ENCODE peak calls at places on chromosomes 5 and 9, in ten cellular contexts. V, B, C, E, A, Z, M, O, K and H are unnamed samples.

GRCh38 chr5:180784497-180785097 is 18.0 kb downstream of the MGAT1 start:
- DNase-seq in V (peak), A (peak), O (peak), C (peak), B (peak), E (peak), M (peak), K (peak), Z (peak), H (no peak)

GRCh38 chr9:101434990-101435389 is 584 bp downstream of the ALDOB start:
- DNase-seq in V (no peak), A (no peak), M (no peak), O (no peak), K (no peak), B (no peak), C (no peak), E (no peak), Z (no peak), H (no peak)

GRCh38 chr9:3497406-3497805 is 28.4 kb downstream of the RFX3 start:
- DNase-seq in K (no peak), E (peak), V (no peak), M (no peak), O (no peak), B (peak), A (no peak), Z (no peak), C (no peak), H (no peak)

GRCh38 chr9:107336718-107337360 is 53.8 kb downstream of the RAD23B start:
- DNase-seq in C (no peak), A (peak), K (no peak), O (no peak), Z (no peak), B (peak), E (peak), M (no peak), V (no peak), H (no peak)

GRCh38 chr5:72441861-72442540 is 65.2 kb downstream of the ZNF366 start:
- DNase-seq in B (peak), M (no peak), V (no peak), K (no peak), C (no peak), A (peak), O (no peak), E (peak), Z (no peak), H (no peak)

GRCh38 chr5:91219803-91220371 is 163.2 kb downstream of the ARRDC3 start:
- DNase-seq in B (peak), V (peak), K (no peak), O (peak), M (no peak), Z (no peak), A (peak), E (peak), C (no peak), H (no peak)

GRCh38 chr9:133449760-133450159 is 10.0 kb upstream of the CACFD1 start:
- DNase-seq in E (peak), Z (no peak), M (peak), B (peak), V (no peak), O (no peak), A (no peak), K (no peak), C (no peak), H (no peak)

GRCh38 chr5:53397845-53398244 is 82.6 kb upstream of the FST start:
- DNase-seq in B (peak), A (peak), C (peak), M (no peak), V (no peak), Z (no peak), O (no peak), E (peak), K (no peak), H (no peak)

GRCh38 chr5:119449882-119450281 is 2.4 kb upstream of the HSD17B4 start:
- DNase-seq in O (no peak), C (no peak), A (no peak), M (no peak), V (no peak), B (no peak), K (no peak), Z (no peak), E (no peak), H (no peak)

GRCh38 chr9:17462869-17463464 is 115.9 kb upstream of the SH3GL2 start:
- DNase-seq in O (peak), V (peak), B (peak), M (no peak), E (peak), C (no peak), A (peak), K (peak), Z (peak), H (no peak)

GRCh38 chr9:21995652-21996275 is 1.2 kb downstream of the CDKN2B-AS1 start:
- DNase-seq in B (no peak), O (peak), A (peak), Z (no peak), V (peak), K (peak), E (peak), C (peak), M (peak), H (peak)

GRCh38 chr9:12464910-12465512 is 228.2 kb upstream of the TYRP1 start:
- DNase-seq in B (peak), A (peak), C (no peak), O (peak), K (no peak), M (no peak), E (peak), Z (peak), V (peak), H (no peak)

GRCh38 chr9:127612993-127613954 is 1.2 kb downstream of the STXBP1 start:
- DNase-seq in B (peak), K (peak), E (peak), M (peak), O (no peak), C (peak), V (peak), Z (peak), A (peak), H (peak)

GRCh38 chr5:36734422-36734821 is 128.0 kb downstream of the SLC1A3 start:
- DNase-seq in Z (no peak), E (peak), C (no peak), O (peak), B (peak), K (no peak), M (no peak), A (peak), V (peak), H (no peak)

GRCh38 chr5:108297042-108297596 is 84.8 kb downstream of the FBXL17 start:
- DNase-seq in V (no peak), B (no peak), K (no peak), Z (no peak), C (no peak), M (no peak), O (no peak), E (no peak), A (no peak), H (no peak)

GRCh38 chr5:16994576-16994975 is 58.5 kb upstream of the MYO10 start:
- DNase-seq in K (no peak), Z (no peak), E (no peak), O (no peak), B (no peak), C (no peak), M (no peak), V (no peak), A (no peak), H (no peak)

GRCh38 chr9:79357620-79358019 is 214.1 kb upstream of the TLE4 start:
- DNase-seq in A (no peak), E (no peak), V (no peak), K (no peak), C (peak), O (no peak), B (no peak), Z (no peak), M (no peak), H (no peak)

GRCh38 chr5:37893414-37894134 is 53.7 kb upstream of the GDNF start:
- DNase-seq in M (no peak), V (no peak), A (no peak), E (no peak), B (no peak), O (no peak), K (no peak), Z (no peak), C (no peak), H (no peak)

GRCh38 chr5:52776116-52776515 is 11.6 kb upstream of the ITGA1 start:
- DNase-seq in K (no peak), V (no peak), A (no peak), C (no peak), Z (no peak), O (no peak), M (no peak), E (no peak), B (no peak), H (no peak)

GRCh38 chr9:113876806-113877236 is 712 bp downstream of the ZNF618 start:
- DNase-seq in K (no peak), E (no peak), O (no peak), B (peak), A (no peak), M (no peak), C (no peak), V (no peak), Z (no peak), H (no peak)

GRCh38 chr5:115028557-115028956 is 141.2 kb downstream of the TRIM36 start:
- DNase-seq in O (no peak), E (no peak), M (no peak), A (no peak), B (no peak), Z (no peak), K (no peak), V (no peak), C (no peak), H (no peak)

GRCh38 chr9:108286807-108287206 is 569.0 kb downstream of the ACTL7B start:
- DNase-seq in V (no peak), E (no peak), Z (no peak), A (no peak), B (no peak), C (no peak), M (no peak), O (no peak), K (no peak), H (no peak)

GRCh38 chr9:136017813-136018190 is 56.6 kb upstream of the UBAC1 start:
- DNase-seq in O (no peak), B (no peak), Z (no peak), M (peak), C (peak), E (no peak), A (no peak), V (no peak), K (no peak), H (no peak)

GRCh38 chr5:88877826-88878225 is 5.2 kb downstream of the MEF2C start:
- DNase-seq in M (no peak), O (no peak), V (no peak), B (peak), Z (no peak), A (peak), E (no peak), C (no peak), K (no peak), H (no peak)

GRCh38 chr9:87868635-87869034 is 14.0 kb upstream of the SPATA31E1 start:
- DNase-seq in K (no peak), M (no peak), B (no peak), V (no peak), E (no peak), A (no peak), C (no peak), O (no peak), Z (no peak), H (no peak)

GRCh38 chr5:81182396-81183390 is 50.4 kb upstream of the CKMT2 start:
- DNase-seq in E (peak), A (no peak), K (no peak), C (no peak), Z (no peak), O (peak), M (no peak), B (peak), V (no peak), H (no peak)

GRCh38 chr9:113634597-113635515 is 171.3 kb downstream of the RGS3 start:
- DNase-seq in M (peak), B (no peak), C (no peak), V (no peak), K (no peak), O (no peak), Z (no peak), A (no peak), E (no peak), H (no peak)

GRCh38 chr5:21823588-21823987 is 1029.6 kb downstream of the CDH12 start:
- DNase-seq in A (peak), B (peak), V (no peak), E (peak), C (no peak), O (no peak), M (no peak), K (no peak), Z (no peak), H (no peak)

GRCh38 chr9:30913331-30913730 is 1471.1 kb upstream of the ACO1 start:
- DNase-seq in Z (no peak), B (no peak), V (no peak), O (no peak), E (no peak), K (peak), C (no peak), M (no peak), A (no peak), H (no peak)

GRCh38 chr9:96618209-96619108 is 1.2 kb downstream of the CDC14B start:
- DNase-seq in O (no peak), K (peak), M (no peak), B (peak), A (peak), Z (peak), E (peak), C (peak), V (peak), H (peak)

GRCh38 chr5:81893961-81894360 is 77.9 kb upstream of the ATG10 start:
- DNase-seq in M (no peak), V (no peak), O (no peak), E (no peak), Z (no peak), K (no peak), B (no peak), C (no peak), A (no peak), H (no peak)

GRCh38 chr5:81779125-81779934 is 28.4 kb upstream of the SSBP2 start:
- DNase-seq in O (peak), V (no peak), M (no peak), A (peak), B (no peak), Z (no peak), E (peak), K (no peak), C (peak), H (no peak)

GRCh38 chr5:148060881-148061280 is 2.9 kb upstream of the SPINK5 start:
- DNase-seq in K (no peak), Z (no peak), E (peak), C (no peak), O (no peak), V (no peak), A (no peak), M (no peak), B (peak), H (no peak)

GRCh38 chr5:143968071-143968878 is 156.3 kb downstream of the HMHB1 start:
- DNase-seq in B (peak), Z (no peak), V (peak), C (no peak), K (no peak), E (peak), O (peak), M (no peak), A (peak), H (no peak)

GRCh38 chr5:179113945-179114641 is 53.9 kb downstream of the ZNF354C start:
- DNase-seq in O (no peak), B (no peak), C (no peak), A (no peak), E (no peak), V (no peak), Z (no peak), K (no peak), M (no peak), H (no peak)

DNA sequence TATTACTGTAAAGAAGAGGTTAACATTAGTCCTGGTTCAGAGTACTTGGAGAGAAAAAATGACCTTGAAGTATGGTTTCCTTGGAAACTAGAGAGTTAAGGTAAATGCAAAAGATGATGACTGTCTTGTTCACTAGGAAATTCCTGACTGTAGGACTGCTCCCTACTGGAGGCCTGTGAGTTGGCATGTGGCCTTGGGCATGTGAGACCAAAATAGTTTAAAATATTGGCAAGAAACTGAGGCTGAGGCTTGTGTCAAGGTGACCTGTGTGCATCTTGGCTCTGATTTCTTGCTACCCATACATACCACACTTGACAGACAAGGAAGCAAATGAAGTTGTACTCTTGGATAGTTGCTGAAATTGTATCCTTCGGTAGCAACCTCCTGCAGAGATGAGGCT is 96.5 kb downstream of the TARS1 start:
- DNase-seq in O (no peak), E (no peak), V (no peak), C (no peak), M (no peak), A (no peak), B (no peak), K (no peak), Z (no peak), H (no peak)
- TF ChIP-seq CTCF in O (no peak), E (no peak), V (no peak), C (no peak), M (peak), A (no peak), B (no peak), K (no peak), Z (no peak), H (no peak)

DNA sequence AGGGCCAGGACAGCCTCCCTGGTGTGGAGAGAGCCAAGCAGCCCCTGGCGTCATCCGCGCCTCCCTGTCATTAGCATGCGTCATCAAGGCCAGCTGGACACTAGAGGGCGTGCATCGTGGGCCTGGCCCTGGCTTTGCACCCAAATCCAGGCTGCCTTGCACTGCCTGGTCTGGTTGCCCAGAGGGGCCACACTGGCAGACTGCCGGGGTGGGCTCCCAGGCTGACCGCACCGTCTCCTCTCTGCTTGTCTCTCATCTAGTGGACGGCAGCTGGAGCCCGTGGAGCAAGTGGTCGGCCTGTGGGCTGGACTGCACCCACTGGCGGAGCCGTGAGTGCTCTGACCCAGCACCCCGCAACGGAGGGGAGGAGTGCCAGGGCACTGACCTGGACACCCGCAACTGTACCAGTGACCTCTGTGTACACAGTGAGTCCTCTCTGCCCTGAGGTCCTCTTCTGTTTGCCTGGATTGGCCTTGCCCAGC is 29.0 kb downstream of the HK3 start:
- DNase-seq in C (no peak), O (peak), A (peak), Z (peak), V (peak), M (no peak), B (peak), K (no peak), E (peak), H (peak)
- TF ChIP-seq CTCF in C (peak), O (peak), A (no peak), Z (peak), V (peak), M (peak), B (peak), K (no peak), E (peak), H (peak)

GRCh38 chr9:111938427-111938800 is 41.8 kb downstream of the UGCG start:
- DNase-seq in E (no peak), K (no peak), B (no peak), M (no peak), Z (no peak), C (no peak), O (no peak), A (no peak), V (no peak), H (no peak)

GRCh38 chr9:111937781-111938426 is 41.3 kb downstream of the UGCG start:
- DNase-seq in O (peak), V (no peak), C (peak), B (peak), Z (no peak), A (peak), E (no peak), M (no peak), K (no peak), H (no peak)

GRCh38 chr9:111934747-111935146 is 38.1 kb downstream of the UGCG start:
- DNase-seq in E (no peak), V (no peak), O (no peak), A (no peak), M (no peak), B (no peak), C (no peak), K (no peak), Z (no peak), H (no peak)

GRCh38 chr9:111937301-111937700 is 40.7 kb downstream of the UGCG start:
- DNase-seq in E (no peak), C (no peak), Z (no peak), V (no peak), A (no peak), B (no peak), O (no peak), M (no peak), K (no peak), H (no peak)

DNA sequence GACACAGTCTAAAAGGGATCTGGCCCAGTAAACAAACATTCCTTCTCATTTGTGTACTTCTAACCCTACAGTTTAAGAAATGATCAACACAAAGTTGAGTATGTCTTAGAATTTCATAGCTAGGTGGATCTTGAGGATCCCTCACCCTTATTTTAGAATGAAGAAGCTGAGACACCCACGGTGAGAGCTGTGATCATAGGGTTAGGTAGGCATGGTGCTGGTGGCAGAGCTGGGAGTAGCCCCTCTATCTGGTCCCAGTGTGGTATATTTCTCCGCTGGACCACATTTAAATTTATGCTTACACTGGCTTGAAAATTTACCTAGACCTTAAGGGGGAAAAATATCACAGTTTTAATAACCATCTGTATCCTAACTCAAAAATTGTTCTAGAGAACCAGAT is 39.8 kb downstream of the UGCG start:
- DNase-seq in V (no peak), A (no peak), B (no peak), K (no peak), O (no peak), C (no peak), Z (no peak), E (no peak), M (no peak), H (no peak)
- TF ChIP-seq CTCF in V (no peak), A (no peak), B (no peak), K (no peak), O (no peak), C (no peak), Z (no peak), E (no peak), M (no peak), H (no peak)

GRCh38 chr5:44605926-44606325 is 202.8 kb upstream of the MRPS30 start:
- DNase-seq in E (no peak), O (no peak), B (no peak), Z (no peak), V (peak), M (no peak), K (no peak), A (no peak), C (no peak), H (no peak)

DNA sequence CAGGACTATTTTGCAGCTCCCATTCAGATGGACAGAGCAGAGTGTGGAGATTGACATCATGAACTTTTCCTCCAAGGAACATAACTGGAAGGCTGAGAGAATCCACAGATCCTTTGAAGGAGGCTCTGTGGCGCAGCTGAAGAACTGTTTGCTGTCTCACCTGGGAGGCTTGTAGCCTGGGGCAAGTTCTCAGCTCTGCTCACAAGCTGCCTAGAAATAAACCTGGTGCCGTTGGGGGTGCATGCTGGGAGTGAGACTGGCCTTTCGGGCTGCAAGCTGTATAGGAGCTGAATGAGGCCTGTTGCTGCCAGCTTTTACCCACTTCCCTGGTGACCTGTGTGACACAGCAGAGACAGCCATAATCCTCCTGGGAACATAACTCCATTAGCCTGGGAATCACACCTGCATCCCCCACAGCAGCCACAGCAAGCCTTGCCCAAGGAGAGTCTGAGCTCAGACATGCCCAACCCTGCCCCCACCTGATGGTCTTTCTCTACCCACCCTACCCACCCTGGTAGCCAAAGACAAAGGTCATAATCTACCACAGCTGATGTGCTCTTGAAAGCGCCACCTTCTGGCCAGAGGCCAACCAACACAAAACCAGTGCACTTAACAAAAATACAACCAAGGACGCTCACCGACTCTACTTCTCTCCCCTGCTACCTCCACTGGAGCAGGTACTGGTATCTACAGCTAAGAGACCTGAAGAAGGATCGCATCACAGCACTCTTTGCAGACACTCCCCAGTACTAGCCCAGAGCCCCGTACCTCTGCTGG is 205.1 kb upstream of the MRPS30 start:
- DNase-seq in M (no peak), C (peak), Z (no peak), V (no peak), A (peak), O (peak), K (peak), E (peak), B (no peak), H (no peak)
- TF ChIP-seq CTCF in M (no peak), C (no peak), Z (no peak), V (no peak), A (no peak), O (peak), K (no peak), E (no peak), B (no peak), H (no peak)